ENCODE peak calls at places on chromosome 17, in six cellular contexts. One of them, this sample, is unnamed.

GRCh38 chr17:3594976-3595375 is 14.2 kb downstream of the TRPV1 start:
- DNase-seq in activated CD4-positive, alpha-beta memory T cell treated with anti-CD3 and anti-CD28 coated beads for 36 hours: no peak
- DNase-seq in effector CD4-positive, alpha-beta T cell: no peak
- DNase-seq in SHP77 treated with DMSO at 0.1 percent for 48 hours: no peak
- DNase-seq in gastrocnemius medialis: no peak
- DNase-seq in T-helper 2 cell: no peak
- DNase-seq in this sample: no peak

GRCh38 chr17:40315678-40316570 is 6.9 kb downstream of the RARA start:
- DNase-seq in activated CD4-positive, alpha-beta memory T cell treated with anti-CD3 and anti-CD28 coated beads for 36 hours: no peak
- DNase-seq in effector CD4-positive, alpha-beta T cell: no peak
- DNase-seq in SHP77 treated with DMSO at 0.1 percent for 48 hours: no peak
- DNase-seq in gastrocnemius medialis: no peak
- DNase-seq in T-helper 2 cell: peak; percentile 27
- DNase-seq in this sample: peak; percentile 36

GRCh38 chr17:81412490-81413093 is 17.3 kb downstream of the BAHCC1 start:
- DNase-seq in activated CD4-positive, alpha-beta memory T cell treated with anti-CD3 and anti-CD28 coated beads for 36 hours: peak; percentile 79
- DNase-seq in effector CD4-positive, alpha-beta T cell: no peak
- DNase-seq in SHP77 treated with DMSO at 0.1 percent for 48 hours: no peak
- DNase-seq in gastrocnemius medialis: no peak
- DNase-seq in T-helper 2 cell: peak; percentile 61
- DNase-seq in this sample: no peak

GRCh38 chr17:29021251-29021650 is 15.4 kb upstream of the SEZ6 start:
- DNase-seq in activated CD4-positive, alpha-beta memory T cell treated with anti-CD3 and anti-CD28 coated beads for 36 hours: no peak
- DNase-seq in effector CD4-positive, alpha-beta T cell: no peak
- DNase-seq in SHP77 treated with DMSO at 0.1 percent for 48 hours: no peak
- DNase-seq in gastrocnemius medialis: no peak
- DNase-seq in T-helper 2 cell: no peak
- DNase-seq in this sample: no peak

GRCh38 chr17:41917957-41918391 is 777 bp downstream of the ACLY start:
- DNase-seq in activated CD4-positive, alpha-beta memory T cell treated with anti-CD3 and anti-CD28 coated beads for 36 hours: peak; percentile 55
- DNase-seq in effector CD4-positive, alpha-beta T cell: peak; percentile 35
- DNase-seq in SHP77 treated with DMSO at 0.1 percent for 48 hours: no peak
- DNase-seq in gastrocnemius medialis: no peak
- DNase-seq in T-helper 2 cell: peak; percentile 46
- DNase-seq in this sample: peak; percentile 26

GRCh38 chr17:31269597-31269996 is 27.4 kb downstream of the OMG start:
- DNase-seq in activated CD4-positive, alpha-beta memory T cell treated with anti-CD3 and anti-CD28 coated beads for 36 hours: no peak
- DNase-seq in effector CD4-positive, alpha-beta T cell: no peak
- DNase-seq in SHP77 treated with DMSO at 0.1 percent for 48 hours: no peak
- DNase-seq in gastrocnemius medialis: no peak
- DNase-seq in T-helper 2 cell: no peak
- DNase-seq in this sample: no peak

GRCh38 chr17:45235071-45236001 is 13.7 kb downstream of the FMNL1 start:
- DNase-seq in activated CD4-positive, alpha-beta memory T cell treated with anti-CD3 and anti-CD28 coated beads for 36 hours: peak; percentile 83
- DNase-seq in effector CD4-positive, alpha-beta T cell: peak; percentile 80
- DNase-seq in SHP77 treated with DMSO at 0.1 percent for 48 hours: peak; percentile 36
- DNase-seq in gastrocnemius medialis: peak; percentile 49
- DNase-seq in T-helper 2 cell: peak; percentile 77
- DNase-seq in this sample: peak; percentile 66

GRCh38 chr17:38917259-38917658 is 8.2 kb upstream of the LASP1NB start:
- DNase-seq in activated CD4-positive, alpha-beta memory T cell treated with anti-CD3 and anti-CD28 coated beads for 36 hours: peak; percentile 2
- DNase-seq in effector CD4-positive, alpha-beta T cell: no peak
- DNase-seq in SHP77 treated with DMSO at 0.1 percent for 48 hours: no peak
- DNase-seq in gastrocnemius medialis: no peak
- DNase-seq in T-helper 2 cell: no peak
- DNase-seq in this sample: no peak

GRCh38 chr17:39867891-39868553 is at the start of gene ZPBP2:
- DNase-seq in activated CD4-positive, alpha-beta memory T cell treated with anti-CD3 and anti-CD28 coated beads for 36 hours: peak; percentile 77
- DNase-seq in effector CD4-positive, alpha-beta T cell: no peak
- DNase-seq in SHP77 treated with DMSO at 0.1 percent for 48 hours: no peak
- DNase-seq in gastrocnemius medialis: no peak
- DNase-seq in T-helper 2 cell: peak; percentile 67
- DNase-seq in this sample: no peak

GRCh38 chr17:78473951-78474630 is 95.6 kb downstream of the PGS1 start:
- DNase-seq in activated CD4-positive, alpha-beta memory T cell treated with anti-CD3 and anti-CD28 coated beads for 36 hours: no peak
- DNase-seq in effector CD4-positive, alpha-beta T cell: no peak
- DNase-seq in SHP77 treated with DMSO at 0.1 percent for 48 hours: no peak
- DNase-seq in gastrocnemius medialis: no peak
- DNase-seq in T-helper 2 cell: no peak
- DNase-seq in this sample: no peak

GRCh38 chr17:40753804-40754203 is 1.3 kb downstream of the KRT25 start:
- DNase-seq in activated CD4-positive, alpha-beta memory T cell treated with anti-CD3 and anti-CD28 coated beads for 36 hours: no peak
- DNase-seq in effector CD4-positive, alpha-beta T cell: no peak
- DNase-seq in SHP77 treated with DMSO at 0.1 percent for 48 hours: no peak
- DNase-seq in gastrocnemius medialis: no peak
- DNase-seq in T-helper 2 cell: no peak
- DNase-seq in this sample: no peak

GRCh38 chr17:72346306-72346705 is 225.5 kb downstream of the SOX9 start:
- DNase-seq in activated CD4-positive, alpha-beta memory T cell treated with anti-CD3 and anti-CD28 coated beads for 36 hours: no peak
- DNase-seq in effector CD4-positive, alpha-beta T cell: no peak
- DNase-seq in SHP77 treated with DMSO at 0.1 percent for 48 hours: no peak
- DNase-seq in gastrocnemius medialis: no peak
- DNase-seq in T-helper 2 cell: no peak
- DNase-seq in this sample: no peak

GRCh38 chr17:15508466-15508865 is 41.0 kb upstream of the CDRT4 start:
- DNase-seq in activated CD4-positive, alpha-beta memory T cell treated with anti-CD3 and anti-CD28 coated beads for 36 hours: no peak
- DNase-seq in effector CD4-positive, alpha-beta T cell: no peak
- DNase-seq in SHP77 treated with DMSO at 0.1 percent for 48 hours: no peak
- DNase-seq in gastrocnemius medialis: no peak
- DNase-seq in T-helper 2 cell: no peak
- DNase-seq in this sample: no peak

GRCh38 chr17:78414178-78415162 is 36.0 kb downstream of the PGS1 start:
- DNase-seq in activated CD4-positive, alpha-beta memory T cell treated with anti-CD3 and anti-CD28 coated beads for 36 hours: peak; percentile 80
- DNase-seq in effector CD4-positive, alpha-beta T cell: peak; percentile 29
- DNase-seq in SHP77 treated with DMSO at 0.1 percent for 48 hours: no peak
- DNase-seq in gastrocnemius medialis: no peak
- DNase-seq in T-helper 2 cell: peak; percentile 76
- DNase-seq in this sample: peak; percentile 89

GRCh38 chr17:38867179-38867994 is 2.5 kb upstream of the LASP1 start:
- DNase-seq in activated CD4-positive, alpha-beta memory T cell treated with anti-CD3 and anti-CD28 coated beads for 36 hours: peak; percentile 77
- DNase-seq in effector CD4-positive, alpha-beta T cell: peak; percentile 59
- DNase-seq in SHP77 treated with DMSO at 0.1 percent for 48 hours: peak; percentile 75
- DNase-seq in gastrocnemius medialis: no peak
- DNase-seq in T-helper 2 cell: peak; percentile 67
- DNase-seq in this sample: peak; percentile 39

GRCh38 chr17:17849147-17849820 is 12.5 kb upstream of the SREBF1 start:
- DNase-seq in activated CD4-positive, alpha-beta memory T cell treated with anti-CD3 and anti-CD28 coated beads for 36 hours: peak; percentile 96
- DNase-seq in effector CD4-positive, alpha-beta T cell: peak; percentile 66
- DNase-seq in SHP77 treated with DMSO at 0.1 percent for 48 hours: peak; percentile 33
- DNase-seq in gastrocnemius medialis: peak; percentile 53
- DNase-seq in T-helper 2 cell: peak; percentile 99
- DNase-seq in this sample: peak; percentile 72

GRCh38 chr17:36597229-36597628 is 4.2 kb upstream of the MRM1 start:
- DNase-seq in activated CD4-positive, alpha-beta memory T cell treated with anti-CD3 and anti-CD28 coated beads for 36 hours: no peak
- DNase-seq in effector CD4-positive, alpha-beta T cell: no peak
- DNase-seq in SHP77 treated with DMSO at 0.1 percent for 48 hours: no peak
- DNase-seq in gastrocnemius medialis: no peak
- DNase-seq in T-helper 2 cell: no peak
- DNase-seq in this sample: no peak